ENCODE peak calls at places on chromosomes 13 and 19, in seven cellular contexts. H is left ventricle myocardium inferior; N is SK-N-SH; L is cardiac fibroblast; X is Peyer's patch; E is kidney epithelial cell; B is CD8-positive, alpha-beta T cell. V is an unnamed sample.

GRCh38 chr19:30333291-30334065 is 38.7 kb upstream of the ZNF536 start:
- DNase-seq in H (no peak), N (no peak), L (no peak), X (no peak), E (no peak), B (no peak), V (no peak)

GRCh38 chr13:79085021-79085420 is 321.0 kb downstream of the RBM26 start:
- DNase-seq in H (no peak), N (no peak), L (no peak), X (no peak), E (no peak), B (no peak), V (no peak)

GRCh38 chr19:37413243-37414084 is 42.6 kb downstream of the ZNF527 start:
- DNase-seq in H (no peak), N (no peak), L (no peak), X (no peak), E (no peak), B (no peak), V (no peak)

GRCh38 chr19:10565028-10565566 is 713 bp downstream of the KRI1 start:
- DNase-seq in H (no peak), N (peak), L (peak), X (peak), E (no peak), B (peak), V (peak)

GRCh38 chr19:15124572-15125231 is 17.5 kb downstream of the SYDE1 start:
- DNase-seq in H (no peak), N (peak), L (no peak), X (peak), E (no peak), B (no peak), V (peak)

GRCh38 chr19:29596080-29596479 is 10.0 kb upstream of the POP4 start:
- DNase-seq in H (no peak), N (no peak), L (no peak), X (peak), E (no peak), B (no peak), V (no peak)

GRCh38 chr13:29175245-29175873 is 355.2 kb downstream of the MTUS2 start:
- DNase-seq in H (no peak), N (no peak), L (no peak), X (no peak), E (no peak), B (no peak), V (no peak)

GRCh38 chr19:57807541-57807940 is 7.2 kb downstream of the ZNF552 start:
- DNase-seq in H (no peak), N (no peak), L (peak), X (no peak), E (no peak), B (no peak), V (no peak)

GRCh38 chr13:112616586-112617381 is 28.8 kb upstream of the TUBGCP3 start:
- DNase-seq in H (no peak), N (peak), L (peak), X (no peak), E (no peak), B (no peak), V (no peak)

GRCh38 chr19:55647732-55648656 is at the start of gene CCDC106:
- DNase-seq in H (peak), N (peak), L (peak), X (peak), E (no peak), B (peak), V (peak)

GRCh38 chr19:3094638-3095374 is 644 bp downstream of the GNA11 start:
- DNase-seq in H (no peak), N (no peak), L (peak), X (no peak), E (no peak), B (no peak), V (no peak)

DNA sequence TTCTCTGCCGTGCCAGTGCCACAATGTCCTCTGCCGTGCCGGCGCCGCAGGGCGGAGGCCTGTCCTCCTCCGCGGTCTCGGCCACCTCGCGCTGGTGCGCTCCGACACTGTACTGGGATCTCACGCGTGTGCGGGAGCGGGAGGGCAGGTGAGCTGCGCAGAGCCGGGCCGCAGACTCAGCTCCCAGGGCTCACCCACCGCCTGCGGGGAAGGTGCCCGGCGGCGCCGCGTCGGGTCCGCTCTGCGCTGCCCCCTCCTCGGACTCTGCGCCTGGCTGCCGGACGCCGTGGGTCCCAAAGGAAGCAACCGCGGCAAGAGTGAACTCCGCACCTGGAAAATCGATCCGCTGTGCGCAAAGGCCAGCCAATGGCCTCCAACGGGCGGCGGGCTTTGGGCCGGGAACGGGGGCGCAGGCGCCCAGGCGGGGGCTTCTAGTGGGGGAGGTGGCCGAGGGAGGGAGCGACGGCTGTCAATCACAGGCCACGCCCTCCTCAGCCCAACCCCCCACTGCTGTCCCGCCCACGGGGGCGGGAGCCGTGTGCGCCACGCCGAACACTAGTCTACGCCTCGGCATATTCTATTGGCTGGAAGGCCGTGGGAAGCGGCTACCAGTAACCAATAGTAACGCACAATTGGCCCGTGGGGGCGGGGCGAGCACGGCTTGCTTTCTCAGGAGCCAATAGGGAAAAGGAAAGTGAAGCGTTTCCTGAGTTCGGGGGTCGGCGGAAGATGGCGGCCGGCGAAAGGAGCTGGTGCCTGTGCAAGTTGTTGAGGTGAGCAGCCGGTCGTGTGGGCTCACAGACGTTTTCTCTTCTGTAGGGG is at the start of gene ALG11:
- DNase-seq in H (peak), N (peak), L (peak), X (peak), E (peak), B (peak), V (peak)
- TF ChIP-seq CTCF in H (no peak), N (no peak), L (no peak), X (no peak), E (no peak), B (no peak), V (no peak)

DNA sequence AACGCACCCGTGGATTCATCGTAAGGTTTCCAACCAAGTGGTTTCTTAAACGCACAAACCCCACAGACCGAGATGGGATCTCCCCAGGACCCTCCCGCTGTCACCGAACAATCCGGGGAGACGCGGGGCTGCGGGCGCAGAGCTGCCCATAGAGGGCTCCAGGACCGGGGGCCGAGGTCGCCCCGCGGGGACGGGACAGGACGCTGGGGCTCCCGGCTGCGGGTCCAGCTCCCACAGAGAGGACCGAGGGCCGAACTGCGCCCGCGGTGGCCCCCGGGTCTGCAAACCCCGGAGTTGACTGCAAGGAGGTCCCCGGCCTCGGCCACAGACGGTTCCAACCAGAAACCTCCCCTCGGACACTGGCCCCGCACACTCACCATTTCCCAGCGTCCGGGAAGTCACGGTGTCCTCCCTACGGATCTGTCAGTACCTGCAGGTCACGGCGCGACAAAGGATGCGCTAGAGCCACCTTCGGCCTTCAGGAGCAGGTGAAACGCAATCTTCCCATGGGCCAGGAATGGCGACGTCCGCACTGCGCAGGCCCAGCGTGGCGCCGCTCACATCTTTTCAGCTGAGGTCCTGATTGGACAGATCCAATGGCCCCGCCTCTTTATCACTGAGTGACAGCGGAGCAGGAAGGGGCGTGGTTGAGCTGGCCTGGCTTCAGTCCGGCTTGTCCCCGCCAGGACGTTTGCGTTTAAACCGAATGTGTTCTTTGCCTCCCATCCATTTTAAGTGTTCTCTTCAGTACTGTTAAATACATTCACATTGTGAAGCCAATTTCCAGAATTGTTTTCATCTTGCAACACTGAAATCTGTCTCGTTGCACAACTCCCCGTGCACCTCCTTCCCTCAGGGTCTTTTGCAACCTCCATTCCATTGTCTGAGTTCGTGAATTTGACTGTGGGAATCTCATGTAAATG is at the start of gene ZNF14:
- DNase-seq in H (peak), N (peak), L (peak), X (peak), E (peak), B (peak), V (peak)
- TF ChIP-seq CTCF in H (peak), N (peak), L (peak), X (no peak), E (peak), B (no peak), V (peak)

GRCh38 chr13:105518086-105518485 is 1017.4 kb downstream of the EFNB2 start:
- DNase-seq in H (no peak), N (no peak), L (no peak), X (no peak), E (peak), B (no peak), V (no peak)

GRCh38 chr13:105510363-105510762 is 1025.1 kb downstream of the EFNB2 start:
- DNase-seq in H (no peak), N (no peak), L (no peak), X (no peak), E (no peak), B (no peak), V (no peak)

GRCh38 chr13:105513448-105513847 is 1022.0 kb downstream of the EFNB2 start:
- DNase-seq in H (no peak), N (no peak), L (no peak), X (no peak), E (no peak), B (no peak), V (no peak)
- TF ChIP-seq CTCF in H (no peak), N (no peak), L (no peak), X (no peak), E (no peak), B (no peak), V (no peak)

DNA sequence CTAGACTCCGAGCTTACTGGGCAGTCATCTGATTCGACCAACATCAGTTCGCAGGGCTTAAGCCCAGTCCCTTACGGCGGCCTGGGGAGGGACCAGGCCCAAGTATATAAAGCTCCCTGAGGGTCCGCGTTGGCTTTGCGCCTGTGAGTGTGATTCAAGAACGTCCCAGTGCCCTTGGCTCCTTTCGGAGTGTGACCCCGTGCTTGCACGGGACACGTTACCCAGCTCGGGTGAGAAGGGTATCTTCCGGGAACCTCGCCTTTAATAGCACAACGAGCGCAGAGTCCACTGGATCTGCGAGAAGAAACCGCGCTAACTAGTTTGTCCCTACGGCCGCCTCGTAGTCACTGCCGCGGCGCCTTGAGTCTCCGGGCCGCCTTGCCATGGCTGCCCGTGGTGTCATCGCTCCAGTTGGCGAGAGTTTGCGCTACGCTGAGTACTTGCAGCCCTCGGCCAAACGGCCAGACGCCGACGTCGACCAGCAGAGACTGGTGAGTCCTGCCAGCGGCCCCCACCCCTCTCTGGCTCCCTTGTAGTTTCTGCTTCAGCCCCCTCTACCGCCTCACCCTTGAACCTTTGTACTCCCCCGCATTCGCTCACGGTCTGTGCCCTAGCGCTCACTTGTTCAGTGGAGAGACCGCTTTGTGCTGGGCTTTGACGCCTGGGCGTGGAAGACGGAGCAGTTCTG is at the start of gene DNAJC15:
- DNase-seq in H (peak), N (peak), L (peak), X (peak), E (no peak), B (peak), V (peak)
- TF ChIP-seq CTCF in H (peak), N (peak), L (no peak), X (no peak), E (peak), B (no peak), V (peak)

GRCh38 chr19:45094158-45094557 is 1.2 kb downstream of the PPP1R37 start:
- DNase-seq in H (no peak), N (no peak), L (no peak), X (no peak), E (no peak), B (no peak), V (no peak)

GRCh38 chr19:45094707-45095106 is 1.7 kb downstream of the PPP1R37 start:
- DNase-seq in H (no peak), N (no peak), L (no peak), X (no peak), E (no peak), B (no peak), V (no peak)

GRCh38 chr19:45091031-45091918 is 1.7 kb upstream of the PPP1R37 start:
- DNase-seq in H (peak), N (peak), L (peak), X (peak), E (peak), B (peak), V (peak)

GRCh38 chr19:45090598-45090997 is 2.4 kb upstream of the PPP1R37 start:
- DNase-seq in H (no peak), N (no peak), L (no peak), X (peak), E (no peak), B (no peak), V (no peak)

DNA sequence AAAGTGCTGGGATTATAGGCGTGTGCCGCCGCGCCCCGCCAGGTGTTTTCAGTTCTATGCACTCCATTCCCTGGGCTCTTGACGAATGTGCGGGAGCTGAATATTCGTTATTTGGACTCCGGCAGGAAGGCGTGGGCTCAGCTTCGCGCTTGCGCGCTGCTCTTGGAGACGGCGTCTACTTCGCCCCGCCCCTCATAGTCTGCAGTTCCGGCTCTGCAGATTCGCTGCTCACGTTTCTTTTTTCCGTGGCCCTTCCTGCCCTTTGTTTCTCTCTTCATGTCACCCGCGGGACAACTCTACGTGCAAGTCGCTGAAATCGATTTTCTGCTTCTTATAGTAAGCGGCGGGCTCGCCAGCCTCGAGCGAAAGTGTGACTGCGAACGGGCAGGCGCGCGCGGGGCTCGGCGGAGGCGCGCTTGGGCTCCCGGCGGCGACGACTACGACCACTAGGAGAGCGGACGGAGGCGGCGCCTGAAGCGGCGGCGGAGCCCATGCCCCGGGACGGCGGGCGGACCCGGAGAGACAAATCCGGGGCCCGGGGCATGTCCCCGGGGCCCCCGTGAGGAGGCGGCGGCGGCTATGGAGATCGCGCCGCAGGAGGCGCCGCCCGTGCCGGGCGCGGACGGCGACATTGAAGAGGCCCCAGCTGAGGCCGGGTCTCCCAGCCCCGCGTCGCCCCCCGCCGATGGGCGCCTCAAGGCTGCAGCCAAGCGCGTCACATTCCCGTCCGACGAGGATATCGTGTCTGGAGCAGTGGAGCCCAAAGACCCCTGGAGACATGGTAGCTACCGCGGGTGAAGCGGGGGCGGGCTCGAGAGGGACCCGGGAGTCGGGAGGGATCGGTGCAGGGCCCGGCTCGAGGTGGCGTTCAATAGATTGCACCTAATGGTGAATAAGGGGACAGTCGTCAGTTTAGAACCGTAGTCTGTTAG is at the start of gene PPP1R37:
- DNase-seq in H (peak), N (peak), L (peak), X (peak), E (peak), B (peak), V (peak)
- TF ChIP-seq CTCF in H (peak), N (peak), L (no peak), X (peak), E (no peak), B (peak), V (peak)

GRCh38 chr13:104318121-104318520 is 1251.9 kb upstream of the SLC10A2 start:
- DNase-seq in H (no peak), N (peak), L (peak), X (no peak), E (no peak), B (no peak), V (no peak)
- TF ChIP-seq CTCF in H (peak), N (peak), L (peak), X (no peak), E (peak), B (no peak), V (peak)

GRCh38 chr13:24541127-24541475 is 28.5 kb upstream of the PARP4 start:
- DNase-seq in H (no peak), N (no peak), L (no peak), X (no peak), E (no peak), B (no peak), V (no peak)

GRCh38 chr13:24539500-24540165 is 27.1 kb upstream of the PARP4 start:
- DNase-seq in H (no peak), N (no peak), L (no peak), X (no peak), E (no peak), B (no peak), V (no peak)

GRCh38 chr13:24540236-24541126 is 27.9 kb upstream of the PARP4 start:
- DNase-seq in H (no peak), N (peak), L (peak), X (no peak), E (no peak), B (no peak), V (no peak)
- TF ChIP-seq CTCF in H (peak), N (peak), L (peak), X (no peak), E (peak), B (no peak), V (peak)

GRCh38 chr13:60959427-60959826 is 456.2 kb downstream of the PCDH20 start:
- DNase-seq in H (no peak), N (no peak), L (no peak), X (no peak), E (no peak), B (no peak), V (no peak)
- TF ChIP-seq CTCF in H (no peak), N (no peak), L (no peak), X (no peak), E (no peak), B (no peak), V (no peak)

GRCh38 chr19:45405435-45406164 is 731 bp upstream of the PPP1R13L start:
- DNase-seq in H (peak), N (peak), L (peak), X (peak), E (peak), B (peak), V (peak)

GRCh38 chr19:45406165-45406956 is at the start of gene POLR1G:
- DNase-seq in H (peak), N (peak), L (peak), X (peak), E (no peak), B (peak), V (peak)

GRCh38 chr19:45406957-45407375 is 522 bp downstream of the POLR1G start:
- DNase-seq in H (no peak), N (no peak), L (no peak), X (no peak), E (no peak), B (no peak), V (no peak)

GRCh38 chr19:45408830-45409593 is 2.6 kb downstream of the POLR1G start:
- DNase-seq in H (no peak), N (no peak), L (no peak), X (no peak), E (no peak), B (no peak), V (no peak)

DNA sequence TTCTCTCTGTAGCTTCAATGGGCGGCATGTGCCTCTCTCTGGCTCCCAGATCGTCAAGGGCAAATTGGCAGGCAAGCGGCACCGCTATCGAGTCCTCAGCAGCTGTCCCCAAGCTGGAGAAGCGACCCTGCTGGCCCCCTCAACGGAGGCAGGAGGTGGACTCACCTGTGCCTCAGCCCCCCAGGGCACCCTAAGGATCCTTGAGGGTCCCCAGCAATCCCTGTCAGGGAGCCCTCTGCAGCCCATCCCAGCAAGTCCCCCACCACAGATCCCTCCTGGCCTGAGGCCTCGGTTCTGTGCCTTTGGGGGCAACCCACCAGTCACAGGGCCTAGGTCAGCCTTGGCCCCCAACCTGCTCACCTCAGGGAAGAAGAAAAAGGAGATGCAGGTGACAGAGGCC is 1.7 kb downstream of the POLR1G start:
- DNase-seq in H (no peak), N (no peak), L (no peak), X (no peak), E (no peak), B (no peak), V (no peak)
- TF ChIP-seq CTCF in H (no peak), N (no peak), L (no peak), X (no peak), E (no peak), B (no peak), V (no peak)

V was measured in progenitor cell of endocrine pancreas.